ENCODE peak calls at places on chromosome 19, in six cellular contexts. One of them, this sample, is unnamed.

GRCh38 chr19:14416743-14417214 is 2.4 kb downstream of the DDX39A start:
- DNase-seq in stomach: peak
- DNase-seq in HCT116: no peak
- DNase-seq in A549: no peak
- DNase-seq in IMR-90: no peak
- DNase-seq in adrenal gland: no peak
- DNase-seq in this sample: no peak

GRCh38 chr19:6423499-6424189 is 967 bp downstream of the KHSRP start:
- DNase-seq in A549: peak
- DNase-seq in IMR-90: peak
- DNase-seq in adrenal gland: peak
- DNase-seq in HCT116: no peak
- DNase-seq in stomach: no peak
- DNase-seq in this sample: peak

GRCh38 chr19:45641274-45642105 is 2.3 kb upstream of the EML2 start:
- DNase-seq in IMR-90: peak
- DNase-seq in HCT116: peak
- DNase-seq in A549: peak
- DNase-seq in adrenal gland: peak
- DNase-seq in stomach: peak
- DNase-seq in this sample: peak

GRCh38 chr19:28497137-28497536 is 715.8 kb downstream of the UQCRFS1 start:
- DNase-seq in stomach: no peak
- DNase-seq in adrenal gland: no peak
- DNase-seq in IMR-90: no peak
- DNase-seq in HCT116: no peak
- DNase-seq in A549: no peak
- DNase-seq in this sample: no peak

GRCh38 chr19:44851427-44851826 is 5.3 kb downstream of the NECTIN2 start:
- DNase-seq in A549: no peak
- DNase-seq in stomach: no peak
- DNase-seq in HCT116: no peak
- DNase-seq in adrenal gland: no peak
- DNase-seq in IMR-90: no peak
- DNase-seq in this sample: no peak

GRCh38 chr19:5037936-5038335 is 69.0 kb downstream of the KDM4B start:
- DNase-seq in adrenal gland: no peak
- DNase-seq in IMR-90: no peak
- DNase-seq in HCT116: no peak
- DNase-seq in stomach: no peak
- DNase-seq in A549: no peak
- DNase-seq in this sample: no peak

GRCh38 chr19:5459360-5459759 is 4.1 kb downstream of the ZNRF4 start:
- DNase-seq in A549: no peak
- DNase-seq in adrenal gland: no peak
- DNase-seq in HCT116: no peak
- DNase-seq in stomach: no peak
- DNase-seq in IMR-90: peak
- DNase-seq in this sample: no peak

GRCh38 chr19:6220385-6221191 is 59.2 kb downstream of the MLLT1 start:
- DNase-seq in HCT116: no peak
- DNase-seq in A549: no peak
- DNase-seq in adrenal gland: peak
- DNase-seq in stomach: no peak
- DNase-seq in IMR-90: peak
- DNase-seq in this sample: peak

GRCh38 chr19:18856385-18857126 is 24.8 kb downstream of the UPF1 start:
- DNase-seq in A549: no peak
- DNase-seq in HCT116: no peak
- DNase-seq in stomach: no peak
- DNase-seq in adrenal gland: no peak
- DNase-seq in IMR-90: no peak
- DNase-seq in this sample: no peak

GRCh38 chr19:54329476-54330165 is 9.3 kb downstream of the LILRA4 start:
- DNase-seq in IMR-90: no peak
- DNase-seq in A549: no peak
- DNase-seq in stomach: no peak
- DNase-seq in adrenal gland: no peak
- DNase-seq in HCT116: no peak
- DNase-seq in this sample: no peak

GRCh38 chr19:31170046-31170445 is 179.2 kb downstream of the TSHZ3 start:
- DNase-seq in A549: no peak
- DNase-seq in adrenal gland: no peak
- DNase-seq in IMR-90: no peak
- DNase-seq in HCT116: no peak
- DNase-seq in stomach: no peak
- DNase-seq in this sample: no peak

GRCh38 chr19:7914598-7915045 is at the start of gene TGFBR3L:
- DNase-seq in stomach: no peak
- DNase-seq in IMR-90: no peak
- DNase-seq in A549: no peak
- DNase-seq in adrenal gland: no peak
- DNase-seq in HCT116: no peak
- DNase-seq in this sample: no peak

GRCh38 chr19:14563989-14564650 is 7.7 kb downstream of the NDUFB7 start:
- DNase-seq in A549: peak
- DNase-seq in HCT116: peak
- DNase-seq in stomach: no peak
- DNase-seq in IMR-90: no peak
- DNase-seq in adrenal gland: peak
- DNase-seq in this sample: no peak

GRCh38 chr19:5286465-5287029 is 54.1 kb downstream of the PTPRS start:
- DNase-seq in A549: no peak
- DNase-seq in adrenal gland: no peak
- DNase-seq in IMR-90: no peak
- DNase-seq in HCT116: no peak
- DNase-seq in stomach: no peak
- DNase-seq in this sample: no peak

GRCh38 chr19:32018014-32018413 is 327.4 kb upstream of the ZNF507 start:
- DNase-seq in IMR-90: no peak
- DNase-seq in adrenal gland: peak
- DNase-seq in stomach: no peak
- DNase-seq in HCT116: no peak
- DNase-seq in A549: no peak
- DNase-seq in this sample: peak

GRCh38 chr19:30029721-30030510 is 87.9 kb downstream of the URI1 start:
- DNase-seq in adrenal gland: no peak
- DNase-seq in HCT116: peak
- DNase-seq in A549: no peak
- DNase-seq in IMR-90: peak
- DNase-seq in stomach: no peak
- DNase-seq in this sample: no peak

GRCh38 chr19:33242911-33243310 is 17.3 kb upstream of the SLC7A10 start:
- DNase-seq in HCT116: no peak
- DNase-seq in adrenal gland: no peak
- DNase-seq in stomach: no peak
- DNase-seq in A549: no peak
- DNase-seq in IMR-90: no peak
- DNase-seq in this sample: no peak

GRCh38 chr19:3857449-3858003 is 11.3 kb downstream of the ZFR2 start:
- DNase-seq in HCT116: no peak
- DNase-seq in IMR-90: no peak
- DNase-seq in A549: no peak
- DNase-seq in adrenal gland: no peak
- DNase-seq in stomach: no peak
- DNase-seq in this sample: no peak

GRCh38 chr19:38564981-38565685 is 52.6 kb downstream of the MAP4K1 start:
- DNase-seq in HCT116: no peak
- DNase-seq in IMR-90: no peak
- DNase-seq in adrenal gland: no peak
- DNase-seq in stomach: no peak
- DNase-seq in A549: no peak
- DNase-seq in this sample: no peak

GRCh38 chr19:28399187-28399586 is 813.8 kb downstream of the UQCRFS1 start:
- DNase-seq in adrenal gland: no peak
- DNase-seq in IMR-90: no peak
- DNase-seq in A549: no peak
- DNase-seq in stomach: no peak
- DNase-seq in HCT116: no peak
- DNase-seq in this sample: no peak

GRCh38 chr19:57747472-57747807 is 825 bp downstream of the ZNF776 start:
- DNase-seq in HCT116: no peak
- DNase-seq in stomach: no peak
- DNase-seq in A549: no peak
- DNase-seq in IMR-90: no peak
- DNase-seq in adrenal gland: no peak
- DNase-seq in this sample: no peak

GRCh38 chr19:3671680-3672574 is 28.3 kb downstream of the PIP5K1C start:
- DNase-seq in stomach: no peak
- DNase-seq in adrenal gland: no peak
- DNase-seq in A549: no peak
- DNase-seq in HCT116: no peak
- DNase-seq in IMR-90: peak
- DNase-seq in this sample: peak

GRCh38 chr19:1170938-1171754 is 2.9 kb downstream of the SBNO2 start:
- DNase-seq in stomach: no peak
- DNase-seq in A549: no peak
- DNase-seq in IMR-90: no peak
- DNase-seq in HCT116: no peak
- DNase-seq in adrenal gland: no peak
- DNase-seq in this sample: no peak
- TF ChIP-seq POLR2A in stomach: no peak
- TF ChIP-seq POLR2A in A549: no peak
- TF ChIP-seq POLR2A in IMR-90: no peak
- TF ChIP-seq POLR2A in HCT116: no peak
- TF ChIP-seq POLR2A in adrenal gland: no peak
- TF ChIP-seq POLR2A in this sample: no peak

GRCh38 chr19:16628183-16628983 is at the start of gene MED26:
- DNase-seq in IMR-90: peak
- DNase-seq in HCT116: peak
- DNase-seq in stomach: peak
- DNase-seq in A549: peak
- DNase-seq in adrenal gland: peak
- DNase-seq in this sample: peak
- TF ChIP-seq POLR2A in IMR-90: peak
- TF ChIP-seq POLR2A in HCT116: peak
- TF ChIP-seq POLR2A in stomach: no peak
- TF ChIP-seq POLR2A in A549: peak
- TF ChIP-seq POLR2A in adrenal gland: peak
- TF ChIP-seq POLR2A in this sample: peak

GRCh38 chr19:48362716-48363499 is 832 bp downstream of the TMEM143 start:
- DNase-seq in HCT116: peak
- DNase-seq in IMR-90: peak
- DNase-seq in A549: peak
- DNase-seq in adrenal gland: peak
- DNase-seq in stomach: peak
- DNase-seq in this sample: peak

GRCh38 chr19:48363500-48363809 is 285 bp downstream of the TMEM143 start:
- DNase-seq in A549: no peak
- DNase-seq in HCT116: no peak
- DNase-seq in IMR-90: no peak
- DNase-seq in adrenal gland: peak
- DNase-seq in stomach: no peak
- DNase-seq in this sample: no peak

GRCh38 chr19:48365602-48366001 is 1.4 kb downstream of the SYNGR4 start:
- DNase-seq in stomach: no peak
- DNase-seq in A549: no peak
- DNase-seq in HCT116: no peak
- DNase-seq in IMR-90: no peak
- DNase-seq in adrenal gland: peak
- DNase-seq in this sample: peak

GRCh38 chr19:48363810-48364563 is at the start of the genes SYNGR4 and TMEM143:
- DNase-seq in adrenal gland: peak
- DNase-seq in IMR-90: peak
- DNase-seq in A549: peak
- DNase-seq in stomach: peak
- DNase-seq in HCT116: peak
- DNase-seq in this sample: peak

DNA sequence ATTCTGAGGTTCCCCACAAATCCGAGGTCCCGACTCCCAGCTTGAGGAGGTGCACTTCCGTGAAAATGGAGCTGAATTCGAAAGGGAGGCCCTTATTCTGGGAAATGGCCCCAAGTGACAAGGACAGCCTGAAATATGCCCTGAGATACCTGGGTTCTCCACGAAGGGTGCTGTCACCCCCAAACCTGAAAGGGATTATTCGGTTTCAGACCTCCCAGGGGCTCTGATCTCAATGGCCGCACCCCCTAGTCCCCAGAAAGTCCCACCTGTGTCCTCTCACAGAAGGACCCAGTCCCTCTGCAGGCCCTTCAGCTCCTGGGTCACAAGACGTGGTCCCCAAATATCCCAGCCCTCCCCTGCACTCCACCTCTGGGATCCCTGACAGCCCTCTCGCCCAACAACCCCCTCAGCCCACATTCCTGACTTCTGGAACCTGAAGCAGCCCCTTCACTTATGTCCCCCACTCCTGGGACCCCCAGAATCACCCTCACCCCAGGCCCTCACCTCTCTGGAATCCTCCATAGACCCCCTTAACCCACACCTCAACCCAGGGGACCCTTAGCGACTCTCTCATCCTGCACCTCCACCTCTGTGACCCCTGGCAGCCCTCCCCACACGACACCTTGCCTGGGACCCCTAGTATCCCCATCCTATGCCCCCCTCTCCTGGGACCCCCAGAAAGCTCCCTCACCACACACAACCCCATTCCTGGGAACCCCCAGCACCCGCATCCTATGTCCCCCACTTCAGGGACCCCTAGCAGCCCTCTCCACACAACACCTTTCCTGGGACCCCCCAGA is 597 bp downstream of the SYNGR4 start:
- DNase-seq in adrenal gland: peak
- DNase-seq in IMR-90: no peak
- DNase-seq in A549: no peak
- DNase-seq in stomach: no peak
- DNase-seq in HCT116: no peak
- DNase-seq in this sample: peak
- TF ChIP-seq POLR2A in adrenal gland: no peak
- TF ChIP-seq POLR2A in IMR-90: no peak
- TF ChIP-seq POLR2A in A549: no peak
- TF ChIP-seq POLR2A in stomach: no peak
- TF ChIP-seq POLR2A in HCT116: no peak
- TF ChIP-seq POLR2A in this sample: no peak

GRCh38 chr19:49453013-49453756 is at the start of gene ALDH16A1:
- DNase-seq in HCT116: peak
- DNase-seq in stomach: peak
- DNase-seq in adrenal gland: peak
- DNase-seq in IMR-90: peak
- DNase-seq in A549: peak
- DNase-seq in this sample: peak

GRCh38 chr19:49455729-49456128 is 2.7 kb downstream of the ALDH16A1 start:
- DNase-seq in stomach: no peak
- DNase-seq in adrenal gland: no peak
- DNase-seq in IMR-90: no peak
- DNase-seq in HCT116: no peak
- DNase-seq in A549: no peak
- DNase-seq in this sample: no peak

GRCh38 chr19:49451430-49452181 is at the start of gene PIH1D1:
- DNase-seq in IMR-90: peak
- DNase-seq in adrenal gland: peak
- DNase-seq in A549: peak
- DNase-seq in HCT116: peak
- DNase-seq in stomach: peak
- DNase-seq in this sample: peak

GRCh38 chr19:49456351-49456750 is 3.3 kb downstream of the ALDH16A1 start:
- DNase-seq in adrenal gland: no peak
- DNase-seq in IMR-90: no peak
- DNase-seq in HCT116: no peak
- DNase-seq in A549: no peak
- DNase-seq in stomach: no peak
- DNase-seq in this sample: no peak

GRCh38 chr19:49453757-49454248 is 778 bp downstream of the ALDH16A1 start:
- DNase-seq in A549: no peak
- DNase-seq in stomach: no peak
- DNase-seq in HCT116: no peak
- DNase-seq in adrenal gland: no peak
- DNase-seq in IMR-90: no peak
- DNase-seq in this sample: no peak
- TF ChIP-seq POLR2A in A549: no peak
- TF ChIP-seq POLR2A in stomach: no peak
- TF ChIP-seq POLR2A in HCT116: no peak
- TF ChIP-seq POLR2A in adrenal gland: no peak
- TF ChIP-seq POLR2A in IMR-90: no peak
- TF ChIP-seq POLR2A in this sample: no peak

This sample was measured in uterus.